ENCODE peak calls at places on chromosomes 11 and 22, in seven cellular contexts. One of them, this sample, is unnamed.
A peak's percentile ranks its signal among the peaks of the same experiment; 100 is the strongest.

GRCh38 chr11:15727125-15727524 is 612.4 kb downstream of the INSC start:
- DNase-seq in neural progenitor cell: no peak
- DNase-seq in right cardiac atrium: no peak
- DNase-seq in NT2/D1: no peak
- DNase-seq in trophoblast cell: no peak
- DNase-seq in left ventricle myocardium inferior: no peak
- DNase-seq in NB4: no peak
- DNase-seq in this sample: no peak

GRCh38 chr11:44927174-44927661 is 23.5 kb downstream of the TP53I11 start:
- DNase-seq in neural progenitor cell: peak; percentile 92
- DNase-seq in right cardiac atrium: peak; percentile 78
- DNase-seq in NT2/D1: peak; percentile 89
- DNase-seq in trophoblast cell: peak; percentile 63
- DNase-seq in left ventricle myocardium inferior: peak; percentile 61
- DNase-seq in NB4: peak; percentile 75
- DNase-seq in this sample: peak; percentile 67

GRCh38 chr22:35037089-35037488 is 28.9 kb upstream of the ISX start:
- DNase-seq in neural progenitor cell: peak; percentile 65
- DNase-seq in right cardiac atrium: no peak
- DNase-seq in NT2/D1: peak; percentile 11
- DNase-seq in trophoblast cell: no peak
- DNase-seq in left ventricle myocardium inferior: no peak
- DNase-seq in NB4: peak; percentile 20
- DNase-seq in this sample: no peak

GRCh38 chr11:45383229-45383628 is 97.1 kb upstream of the SYT13 start:
- DNase-seq in neural progenitor cell: no peak
- DNase-seq in right cardiac atrium: no peak
- DNase-seq in NT2/D1: no peak
- DNase-seq in trophoblast cell: no peak
- DNase-seq in left ventricle myocardium inferior: no peak
- DNase-seq in NB4: peak; percentile 97
- DNase-seq in this sample: peak; percentile 33

GRCh38 chr11:30453705-30454104 is 130.8 kb downstream of the ARL14EP start:
- DNase-seq in neural progenitor cell: peak; percentile 17
- DNase-seq in right cardiac atrium: no peak
- DNase-seq in NT2/D1: no peak
- DNase-seq in trophoblast cell: no peak
- DNase-seq in left ventricle myocardium inferior: no peak
- DNase-seq in NB4: no peak
- DNase-seq in this sample: no peak

GRCh38 chr11:77309401-77310085 is 8.1 kb upstream of the GDPD4 start:
- DNase-seq in neural progenitor cell: no peak
- DNase-seq in right cardiac atrium: no peak
- DNase-seq in NT2/D1: no peak
- DNase-seq in trophoblast cell: no peak
- DNase-seq in left ventricle myocardium inferior: no peak
- DNase-seq in NB4: no peak
- DNase-seq in this sample: no peak

GRCh38 chr11:16936643-16937042 is 77.6 kb downstream of the PLEKHA7 start:
- DNase-seq in neural progenitor cell: no peak
- DNase-seq in right cardiac atrium: no peak
- DNase-seq in NT2/D1: no peak
- DNase-seq in trophoblast cell: peak; percentile 24
- DNase-seq in left ventricle myocardium inferior: no peak
- DNase-seq in NB4: no peak
- DNase-seq in this sample: no peak

GRCh38 chr22:36595154-36595553 is 66.2 kb upstream of the EIF3D start:
- DNase-seq in neural progenitor cell: no peak
- DNase-seq in right cardiac atrium: no peak
- DNase-seq in NT2/D1: no peak
- DNase-seq in trophoblast cell: no peak
- DNase-seq in left ventricle myocardium inferior: no peak
- DNase-seq in NB4: no peak
- DNase-seq in this sample: no peak

GRCh38 chr11:122642971-122643370 is 12.6 kb upstream of the UBASH3B start:
- DNase-seq in neural progenitor cell: no peak
- DNase-seq in right cardiac atrium: no peak
- DNase-seq in NT2/D1: no peak
- DNase-seq in trophoblast cell: no peak
- DNase-seq in left ventricle myocardium inferior: no peak
- DNase-seq in NB4: no peak
- DNase-seq in this sample: no peak

GRCh38 chr11:73980001-73980960 is 2.4 kb downstream of the UCP2 start:
- DNase-seq in neural progenitor cell: no peak
- DNase-seq in right cardiac atrium: peak; percentile 68
- DNase-seq in NT2/D1: no peak
- DNase-seq in trophoblast cell: no peak
- DNase-seq in left ventricle myocardium inferior: no peak
- DNase-seq in NB4: peak; percentile 84
- DNase-seq in this sample: no peak
- H3K4me3 ChIP-seq in neural progenitor cell: peak overlapping the region; percentile 81
- H3K4me3 ChIP-seq in right cardiac atrium: no peak overlapping the region
- H3K4me3 ChIP-seq in NT2/D1: no peak overlapping the region
- H3K4me3 ChIP-seq in trophoblast cell: no peak overlapping the region
- H3K4me3 ChIP-seq in left ventricle myocardium inferior: peak overlapping the region; percentile 81
- H3K4me3 ChIP-seq in NB4: peak overlapping the region; percentile 87
- H3K4me3 ChIP-seq in this sample: no peak overlapping the region

GRCh38 chr11:128480665-128481064 is 106.7 kb downstream of the ETS1 start:
- DNase-seq in neural progenitor cell: no peak
- DNase-seq in right cardiac atrium: no peak
- DNase-seq in NT2/D1: no peak
- DNase-seq in trophoblast cell: no peak
- DNase-seq in left ventricle myocardium inferior: no peak
- DNase-seq in NB4: no peak
- DNase-seq in this sample: no peak
- H3K4me3 ChIP-seq in neural progenitor cell: no peak overlapping the region
- H3K4me3 ChIP-seq in right cardiac atrium: no peak overlapping the region
- H3K4me3 ChIP-seq in NT2/D1: no peak overlapping the region
- H3K4me3 ChIP-seq in trophoblast cell: no peak overlapping the region
- H3K4me3 ChIP-seq in left ventricle myocardium inferior: peak overlapping the region; percentile 37
- H3K4me3 ChIP-seq in NB4: no peak overlapping the region
- H3K4me3 ChIP-seq in this sample: no peak overlapping the region

GRCh38 chr11:119316729-119317591 is at the start of gene MCAM:
- DNase-seq in neural progenitor cell: peak; percentile 81
- DNase-seq in right cardiac atrium: peak; percentile 87
- DNase-seq in NT2/D1: no peak
- DNase-seq in trophoblast cell: no peak
- DNase-seq in left ventricle myocardium inferior: peak; percentile 50
- DNase-seq in NB4: peak; percentile 93
- DNase-seq in this sample: no peak

GRCh38 chr11:119317592-119318239 is 786 bp upstream of the MCAM start:
- DNase-seq in neural progenitor cell: no peak
- DNase-seq in right cardiac atrium: no peak
- DNase-seq in NT2/D1: no peak
- DNase-seq in trophoblast cell: peak; percentile 90
- DNase-seq in left ventricle myocardium inferior: no peak
- DNase-seq in NB4: no peak
- DNase-seq in this sample: no peak

GRCh38 chr11:119314748-119315138 is 2.2 kb downstream of the MCAM start:
- DNase-seq in neural progenitor cell: no peak
- DNase-seq in right cardiac atrium: no peak
- DNase-seq in NT2/D1: no peak
- DNase-seq in trophoblast cell: no peak
- DNase-seq in left ventricle myocardium inferior: no peak
- DNase-seq in NB4: no peak
- DNase-seq in this sample: no peak

GRCh38 chr11:119316017-119316728 is 757 bp downstream of the MCAM start:
- DNase-seq in neural progenitor cell: peak; percentile 34
- DNase-seq in right cardiac atrium: peak; percentile 91
- DNase-seq in NT2/D1: no peak
- DNase-seq in trophoblast cell: no peak
- DNase-seq in left ventricle myocardium inferior: peak; percentile 64
- DNase-seq in NB4: no peak
- DNase-seq in this sample: no peak

DNA sequence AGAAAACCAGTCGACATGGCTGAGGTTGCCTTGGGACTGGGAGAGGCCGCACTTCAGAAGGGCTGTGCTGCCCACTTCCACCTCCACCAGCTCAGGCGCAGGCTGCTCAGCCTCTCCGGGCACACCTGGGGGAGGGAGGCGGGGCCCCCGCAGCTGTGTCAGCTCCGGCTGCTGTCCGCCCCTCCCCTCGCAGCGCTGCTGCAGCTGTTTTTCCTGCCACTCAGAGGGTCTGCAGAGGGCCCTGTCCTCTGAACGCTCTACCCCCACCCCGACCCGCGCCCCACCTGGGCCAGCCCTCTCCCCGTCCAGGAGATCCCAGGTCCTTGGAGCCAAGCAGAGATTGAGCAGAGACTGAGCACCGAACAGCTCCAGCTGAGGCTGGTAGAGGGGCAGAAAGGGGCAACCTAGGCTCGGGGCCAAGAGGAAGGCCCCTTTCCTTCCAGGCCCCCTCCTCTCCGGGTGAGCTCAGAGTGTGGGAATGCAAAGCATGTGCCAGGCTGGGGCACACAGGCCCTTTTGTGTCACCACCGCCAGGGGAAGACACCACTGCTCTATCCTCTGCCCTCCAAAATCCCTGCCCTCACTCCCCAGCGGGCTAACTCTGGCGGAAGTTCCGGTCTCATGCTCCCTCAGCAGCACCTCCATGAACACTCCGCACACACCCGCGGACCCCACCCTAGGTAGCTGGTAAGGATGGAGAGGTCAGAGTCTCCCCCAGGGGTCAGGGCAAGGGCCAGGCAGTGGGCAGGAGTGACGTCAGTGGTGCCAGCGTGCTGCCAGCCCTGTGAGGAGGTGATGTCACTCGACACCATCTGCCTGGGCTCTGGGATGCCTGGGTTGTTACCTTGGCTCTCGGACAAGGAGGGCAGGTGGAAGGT is 1.6 kb downstream of the MCAM start:
- DNase-seq in neural progenitor cell: peak; percentile 61
- DNase-seq in right cardiac atrium: peak; percentile 79
- DNase-seq in NT2/D1: no peak
- DNase-seq in trophoblast cell: no peak
- DNase-seq in left ventricle myocardium inferior: peak; percentile 41
- DNase-seq in NB4: no peak
- DNase-seq in this sample: no peak
- H3K4me3 ChIP-seq in neural progenitor cell: peak overlapping the region; percentile 74
- H3K4me3 ChIP-seq in right cardiac atrium: peak overlapping the region; percentile 80
- H3K4me3 ChIP-seq in NT2/D1: peak overlapping the region; percentile 57
- H3K4me3 ChIP-seq in trophoblast cell: peak overlapping the region; percentile 87
- H3K4me3 ChIP-seq in left ventricle myocardium inferior: peak overlapping the region; percentile 79
- H3K4me3 ChIP-seq in NB4: no peak overlapping the region
- H3K4me3 ChIP-seq in this sample: no peak overlapping the region

DNA sequence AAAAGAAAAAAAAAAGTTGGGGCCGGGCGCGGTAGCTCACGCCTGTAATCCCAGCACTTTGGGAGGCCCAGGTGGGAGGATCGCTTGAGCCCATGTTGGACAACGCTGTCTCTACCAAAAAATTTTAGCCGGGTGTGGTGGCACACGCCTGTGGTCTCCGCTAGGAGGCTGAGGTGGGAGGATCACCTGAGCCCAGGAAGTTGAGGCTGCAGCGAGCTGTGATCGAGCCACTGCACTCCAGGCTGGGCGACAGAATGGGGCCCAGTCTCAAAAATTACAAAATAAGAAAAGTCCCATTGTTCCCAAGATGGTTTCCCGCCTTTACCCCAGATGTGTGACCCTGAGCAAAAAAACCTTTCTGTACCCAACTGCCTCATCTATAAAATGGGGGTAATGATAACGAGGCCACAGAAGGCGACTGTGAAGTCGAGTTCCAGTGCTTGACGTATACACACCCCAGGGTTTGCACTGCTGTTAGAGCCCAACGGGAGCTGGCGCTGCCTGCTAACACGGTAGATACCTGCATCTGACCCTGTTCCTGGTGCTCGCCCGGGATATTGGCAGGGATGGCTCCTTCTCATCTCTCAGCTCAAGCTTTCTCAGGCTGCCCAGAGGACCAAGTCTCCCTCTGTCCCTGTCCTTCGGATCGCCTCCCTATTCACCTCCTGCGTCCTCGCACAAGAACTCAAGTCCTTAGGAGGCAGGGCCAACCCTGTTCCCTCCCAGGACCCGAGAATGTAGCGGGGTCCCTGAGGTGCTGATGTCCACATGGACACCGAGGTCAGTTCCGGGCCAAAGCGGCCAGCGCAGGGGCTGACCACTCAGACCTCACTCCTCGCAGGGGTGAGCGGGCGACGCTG is 1.1 kb upstream of the RPLP2 start:
- DNase-seq in neural progenitor cell: no peak
- DNase-seq in right cardiac atrium: no peak
- DNase-seq in NT2/D1: no peak
- DNase-seq in trophoblast cell: peak; percentile 69
- DNase-seq in left ventricle myocardium inferior: no peak
- DNase-seq in NB4: no peak
- DNase-seq in this sample: peak; percentile 88
- H3K4me3 ChIP-seq in neural progenitor cell: peak overlapping the region; percentile 86
- H3K4me3 ChIP-seq in right cardiac atrium: peak overlapping the region; percentile 90
- H3K4me3 ChIP-seq in NT2/D1: peak overlapping the region; percentile 98
- H3K4me3 ChIP-seq in trophoblast cell: peak overlapping the region; percentile 95
- H3K4me3 ChIP-seq in left ventricle myocardium inferior: peak overlapping the region; percentile 99
- H3K4me3 ChIP-seq in NB4: peak overlapping the region; percentile 98
- H3K4me3 ChIP-seq in this sample: peak overlapping the region; percentile 92

GRCh38 chr22:24427500-24428164 is at the start of gene ADORA2A:
- DNase-seq in neural progenitor cell: no peak
- DNase-seq in right cardiac atrium: peak; percentile 72
- DNase-seq in NT2/D1: no peak
- DNase-seq in trophoblast cell: no peak
- DNase-seq in left ventricle myocardium inferior: no peak
- DNase-seq in NB4: peak; percentile 77
- DNase-seq in this sample: no peak

GRCh38 chr22:24430431-24431308 is 3.3 kb downstream of the ADORA2A start:
- DNase-seq in neural progenitor cell: no peak
- DNase-seq in right cardiac atrium: peak; percentile 70
- DNase-seq in NT2/D1: no peak
- DNase-seq in trophoblast cell: no peak
- DNase-seq in left ventricle myocardium inferior: no peak
- DNase-seq in NB4: no peak
- DNase-seq in this sample: no peak

GRCh38 chr22:24429411-24430365 is 2.3 kb downstream of the ADORA2A start:
- DNase-seq in neural progenitor cell: no peak
- DNase-seq in right cardiac atrium: peak; percentile 85
- DNase-seq in NT2/D1: no peak
- DNase-seq in trophoblast cell: no peak
- DNase-seq in left ventricle myocardium inferior: peak; percentile 70
- DNase-seq in NB4: peak; percentile 76
- DNase-seq in this sample: no peak

GRCh38 chr22:24426859-24427499 is 420 bp upstream of the ADORA2A start:
- DNase-seq in neural progenitor cell: no peak
- DNase-seq in right cardiac atrium: peak; percentile 55
- DNase-seq in NT2/D1: no peak
- DNase-seq in trophoblast cell: no peak
- DNase-seq in left ventricle myocardium inferior: no peak
- DNase-seq in NB4: no peak
- DNase-seq in this sample: no peak

DNA sequence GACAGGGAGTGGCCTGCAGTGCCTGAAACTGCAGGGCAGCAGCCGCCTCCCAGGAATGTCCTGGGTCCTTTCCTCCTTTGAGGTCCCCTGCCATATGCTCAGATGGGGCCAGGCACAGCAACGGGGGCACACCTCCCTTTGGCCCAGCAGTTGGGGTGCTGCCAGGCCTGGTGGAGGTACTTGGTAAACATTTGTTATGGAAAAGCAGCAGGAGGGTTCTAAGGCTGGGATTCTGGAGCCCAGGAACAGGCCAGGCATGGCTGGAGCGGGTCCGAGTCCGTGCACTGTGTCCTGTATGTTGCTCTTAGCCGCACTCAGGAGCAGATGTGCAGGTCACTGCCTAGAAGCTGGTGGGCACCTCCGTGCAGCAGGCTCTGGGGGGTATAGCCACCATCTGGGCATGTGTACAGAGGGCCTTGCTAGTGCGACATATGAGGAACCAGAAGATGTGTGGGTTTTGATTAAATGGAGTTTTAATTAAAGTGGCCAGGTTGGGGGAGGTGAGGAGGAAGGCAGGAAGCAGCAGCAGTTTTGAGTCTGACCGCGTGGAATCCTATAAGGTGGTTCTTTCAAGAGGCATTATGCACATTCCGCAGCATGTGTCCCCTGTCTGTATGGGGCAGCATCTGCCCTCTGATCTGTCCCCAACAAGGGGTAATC is 1.5 kb downstream of the ADORA2A start:
- DNase-seq in neural progenitor cell: no peak
- DNase-seq in right cardiac atrium: no peak
- DNase-seq in NT2/D1: no peak
- DNase-seq in trophoblast cell: no peak
- DNase-seq in left ventricle myocardium inferior: no peak
- DNase-seq in NB4: no peak
- DNase-seq in this sample: no peak
- H3K4me3 ChIP-seq in neural progenitor cell: no peak overlapping the region
- H3K4me3 ChIP-seq in right cardiac atrium: no peak overlapping the region
- H3K4me3 ChIP-seq in NT2/D1: no peak overlapping the region
- H3K4me3 ChIP-seq in trophoblast cell: no peak overlapping the region
- H3K4me3 ChIP-seq in left ventricle myocardium inferior: peak overlapping the region; percentile 19
- H3K4me3 ChIP-seq in NB4: no peak overlapping the region
- H3K4me3 ChIP-seq in this sample: no peak overlapping the region